ENCODE peak calls at places on chromosomes 2 and 18, in six cellular contexts. One of them, this sample, is unnamed.
A peak's percentile ranks its signal among the peaks of the same experiment; 100 is the strongest.

GRCh38 chr18:39173022-39173421 is 1607.4 kb upstream of the CELF4 start:
- DNase-seq in right atrium auricular region: no peak
- DNase-seq in heart left ventricle: no peak
- DNase-seq in PC-3: peak; percentile 11
- DNase-seq in A549: no peak
- DNase-seq in esophagus squamous epithelium: no peak
- DNase-seq in this sample: no peak

GRCh38 chr2:1581965-1582625 is 162.2 kb downstream of the PXDN start:
- DNase-seq in right atrium auricular region: no peak
- DNase-seq in heart left ventricle: no peak
- DNase-seq in PC-3: no peak
- DNase-seq in A549: no peak
- DNase-seq in esophagus squamous epithelium: no peak
- DNase-seq in this sample: no peak

GRCh38 chr2:72137498-72138010 is 10.1 kb downstream of the CYP26B1 start:
- DNase-seq in right atrium auricular region: no peak
- DNase-seq in heart left ventricle: peak; percentile 85
- DNase-seq in PC-3: peak; percentile 77
- DNase-seq in A549: peak; percentile 88
- DNase-seq in esophagus squamous epithelium: no peak
- DNase-seq in this sample: peak; percentile 48

GRCh38 chr2:143068094-143068890 is 60.9 kb upstream of the ARHGAP15 start:
- DNase-seq in right atrium auricular region: no peak
- DNase-seq in heart left ventricle: no peak
- DNase-seq in PC-3: no peak
- DNase-seq in A549: no peak
- DNase-seq in esophagus squamous epithelium: no peak
- DNase-seq in this sample: no peak

GRCh38 chr2:23600336-23600735 is 215.4 kb downstream of the KLHL29 start:
- DNase-seq in right atrium auricular region: no peak
- DNase-seq in heart left ventricle: peak; percentile 47
- DNase-seq in PC-3: no peak
- DNase-seq in A549: no peak
- DNase-seq in esophagus squamous epithelium: no peak
- DNase-seq in this sample: no peak

GRCh38 chr2:28168376-28168775 is 224.3 kb upstream of the FOSL2 start:
- DNase-seq in right atrium auricular region: no peak
- DNase-seq in heart left ventricle: no peak
- DNase-seq in PC-3: no peak
- DNase-seq in A549: no peak
- DNase-seq in esophagus squamous epithelium: no peak
- DNase-seq in this sample: no peak

GRCh38 chr2:145091967-145092366 is 572.0 kb upstream of the ZEB2 start:
- DNase-seq in right atrium auricular region: no peak
- DNase-seq in heart left ventricle: no peak
- DNase-seq in PC-3: peak; percentile 46
- DNase-seq in A549: no peak
- DNase-seq in esophagus squamous epithelium: no peak
- DNase-seq in this sample: no peak

GRCh38 chr2:26494199-26494598 is 16.3 kb upstream of the OTOF start:
- DNase-seq in right atrium auricular region: no peak
- DNase-seq in heart left ventricle: no peak
- DNase-seq in PC-3: no peak
- DNase-seq in A549: no peak
- DNase-seq in esophagus squamous epithelium: no peak
- DNase-seq in this sample: no peak

GRCh38 chr2:129894616-129895015 is 84.8 kb upstream of the RAB6C start:
- DNase-seq in right atrium auricular region: no peak
- DNase-seq in heart left ventricle: no peak
- DNase-seq in PC-3: no peak
- DNase-seq in A549: no peak
- DNase-seq in esophagus squamous epithelium: no peak
- DNase-seq in this sample: no peak

GRCh38 chr2:233075966-233076339 is 15.8 kb downstream of the INPP5D start:
- DNase-seq in right atrium auricular region: no peak
- DNase-seq in heart left ventricle: no peak
- DNase-seq in PC-3: no peak
- DNase-seq in A549: no peak
- DNase-seq in esophagus squamous epithelium: no peak
- DNase-seq in this sample: no peak

GRCh38 chr18:60624207-60624606 is 251.6 kb upstream of the MC4R start:
- DNase-seq in right atrium auricular region: no peak
- DNase-seq in heart left ventricle: no peak
- DNase-seq in PC-3: no peak
- DNase-seq in A549: no peak
- DNase-seq in esophagus squamous epithelium: no peak
- DNase-seq in this sample: peak; percentile 4

GRCh38 chr2:101272045-101272784 is 19.5 kb downstream of the CNOT11 start:
- DNase-seq in right atrium auricular region: no peak
- DNase-seq in heart left ventricle: no peak
- DNase-seq in PC-3: no peak
- DNase-seq in A549: no peak
- DNase-seq in esophagus squamous epithelium: no peak
- DNase-seq in this sample: no peak

GRCh38 chr2:164839914-164840457 is 1.6 kb downstream of the COBLL1 start:
- DNase-seq in right atrium auricular region: no peak
- DNase-seq in heart left ventricle: no peak
- DNase-seq in PC-3: peak; percentile 66
- DNase-seq in A549: no peak
- DNase-seq in esophagus squamous epithelium: no peak
- DNase-seq in this sample: no peak

GRCh38 chr2:128305555-128306080 is 13.1 kb downstream of the HS6ST1 start:
- DNase-seq in right atrium auricular region: no peak
- DNase-seq in heart left ventricle: peak; percentile 56
- DNase-seq in PC-3: peak; percentile 15
- DNase-seq in A549: no peak
- DNase-seq in esophagus squamous epithelium: no peak
- DNase-seq in this sample: no peak

GRCh38 chr2:100767224-100767653 is 52.7 kb upstream of the NPAS2 start:
- DNase-seq in right atrium auricular region: no peak
- DNase-seq in heart left ventricle: no peak
- DNase-seq in PC-3: peak; percentile 97
- DNase-seq in A549: no peak
- DNase-seq in esophagus squamous epithelium: no peak
- DNase-seq in this sample: no peak

GRCh38 chr2:55115795-55116597 is 65.7 kb upstream of the RTN4 start:
- DNase-seq in right atrium auricular region: no peak
- DNase-seq in heart left ventricle: no peak
- DNase-seq in PC-3: peak; percentile 85
- DNase-seq in A549: no peak
- DNase-seq in esophagus squamous epithelium: no peak
- DNase-seq in this sample: no peak

GRCh38 chr18:58501033-58501432 is 127.9 kb downstream of the ALPK2 start:
- DNase-seq in right atrium auricular region: no peak
- DNase-seq in heart left ventricle: no peak
- DNase-seq in PC-3: no peak
- DNase-seq in A549: no peak
- DNase-seq in esophagus squamous epithelium: no peak
- DNase-seq in this sample: no peak

GRCh38 chr2:66862871-66863650 is 428.1 kb downstream of the MEIS1 start:
- DNase-seq in right atrium auricular region: no peak
- DNase-seq in heart left ventricle: no peak
- DNase-seq in PC-3: peak; percentile 48
- DNase-seq in A549: no peak
- DNase-seq in esophagus squamous epithelium: no peak
- DNase-seq in this sample: no peak

GRCh38 chr2:155815851-155816250 is 516.7 kb downstream of the NR4A2 start:
- DNase-seq in right atrium auricular region: no peak
- DNase-seq in heart left ventricle: no peak
- DNase-seq in PC-3: peak; percentile 63
- DNase-seq in A549: no peak
- DNase-seq in esophagus squamous epithelium: no peak
- DNase-seq in this sample: peak; percentile 15

GRCh38 chr2:240344904-240345303 is 90.6 kb upstream of the GPC1 start:
- DNase-seq in right atrium auricular region: no peak
- DNase-seq in heart left ventricle: no peak
- DNase-seq in PC-3: no peak
- DNase-seq in A549: no peak
- DNase-seq in esophagus squamous epithelium: no peak
- DNase-seq in this sample: no peak

GRCh38 chr2:174797792-174798276 is 33.6 kb upstream of the CHRNA1 start:
- DNase-seq in right atrium auricular region: no peak
- DNase-seq in heart left ventricle: no peak
- DNase-seq in PC-3: no peak
- DNase-seq in A549: no peak
- DNase-seq in esophagus squamous epithelium: no peak
- DNase-seq in this sample: no peak

GRCh38 chr2:174792309-174793025 is 28.2 kb upstream of the CHRNA1 start:
- DNase-seq in right atrium auricular region: no peak
- DNase-seq in heart left ventricle: no peak
- DNase-seq in PC-3: no peak
- DNase-seq in A549: no peak
- DNase-seq in esophagus squamous epithelium: no peak
- DNase-seq in this sample: no peak

GRCh38 chr2:174798801-174799200 is 34.5 kb upstream of the CHRNA1 start:
- DNase-seq in right atrium auricular region: no peak
- DNase-seq in heart left ventricle: no peak
- DNase-seq in PC-3: no peak
- DNase-seq in A549: no peak
- DNase-seq in esophagus squamous epithelium: no peak
- DNase-seq in this sample: no peak

GRCh38 chr2:174796319-174796771 is 32.1 kb upstream of the CHRNA1 start:
- DNase-seq in right atrium auricular region: no peak
- DNase-seq in heart left ventricle: no peak
- DNase-seq in PC-3: no peak
- DNase-seq in A549: no peak
- DNase-seq in esophagus squamous epithelium: no peak
- DNase-seq in this sample: no peak

GRCh38 chr2:174794851-174795374 is 30.6 kb upstream of the CHRNA1 start:
- DNase-seq in right atrium auricular region: no peak
- DNase-seq in heart left ventricle: no peak
- DNase-seq in PC-3: no peak
- DNase-seq in A549: no peak
- DNase-seq in esophagus squamous epithelium: no peak
- DNase-seq in this sample: no peak
- H3K4me1 ChIP-seq in right atrium auricular region: no peaks in the 10 kb centered on the region
- H3K4me1 ChIP-seq in heart left ventricle: no peaks in the 10 kb centered on the region
- H3K4me1 ChIP-seq in PC-3: no peaks in the 10 kb centered on the region
- H3K4me1 ChIP-seq in A549: peaks cover 5% of the 10 kb centered on the region
- H3K4me1 ChIP-seq in esophagus squamous epithelium: no peaks in the 10 kb centered on the region
- H3K4me1 ChIP-seq in this sample: no peaks in the 10 kb centered on the region

GRCh38 chr2:74552914-74553811 is 579 bp downstream of the LOXL3 start:
- DNase-seq in right atrium auricular region: no peak
- DNase-seq in heart left ventricle: no peak
- DNase-seq in PC-3: no peak
- DNase-seq in A549: no peak
- DNase-seq in esophagus squamous epithelium: no peak
- DNase-seq in this sample: peak; percentile 42
- H3K4me3 ChIP-seq in right atrium auricular region: peak overlapping the region; percentile 71
- H3K4me3 ChIP-seq in heart left ventricle: peak overlapping the region; percentile 75
- H3K4me3 ChIP-seq in PC-3: no peak overlapping the region
- H3K4me3 ChIP-seq in A549: peak overlapping the region; percentile 56
- H3K4me3 ChIP-seq in esophagus squamous epithelium: peak overlapping the region; percentile 70
- H3K4me3 ChIP-seq in this sample: peak overlapping the region; percentile 69

GRCh38 chr2:46704593-46704992 is 211.0 kb downstream of the MCFD2 start:
- DNase-seq in right atrium auricular region: no peak
- DNase-seq in heart left ventricle: no peak
- DNase-seq in PC-3: no peak
- DNase-seq in A549: no peak
- DNase-seq in esophagus squamous epithelium: no peak
- DNase-seq in this sample: no peak

GRCh38 chr2:46705663-46706062 is 209.9 kb downstream of the MCFD2 start:
- DNase-seq in right atrium auricular region: no peak
- DNase-seq in heart left ventricle: no peak
- DNase-seq in PC-3: no peak
- DNase-seq in A549: no peak
- DNase-seq in esophagus squamous epithelium: no peak
- DNase-seq in this sample: no peak

GRCh38 chr2:46707909-46708308 is 207.7 kb downstream of the MCFD2 start:
- DNase-seq in right atrium auricular region: no peak
- DNase-seq in heart left ventricle: no peak
- DNase-seq in PC-3: no peak
- DNase-seq in A549: no peak
- DNase-seq in esophagus squamous epithelium: no peak
- DNase-seq in this sample: no peak

GRCh38 chr2:46708492-46708891 is 207.1 kb downstream of the MCFD2 start:
- DNase-seq in right atrium auricular region: no peak
- DNase-seq in heart left ventricle: no peak
- DNase-seq in PC-3: no peak
- DNase-seq in A549: no peak
- DNase-seq in esophagus squamous epithelium: no peak
- DNase-seq in this sample: no peak

DNA sequence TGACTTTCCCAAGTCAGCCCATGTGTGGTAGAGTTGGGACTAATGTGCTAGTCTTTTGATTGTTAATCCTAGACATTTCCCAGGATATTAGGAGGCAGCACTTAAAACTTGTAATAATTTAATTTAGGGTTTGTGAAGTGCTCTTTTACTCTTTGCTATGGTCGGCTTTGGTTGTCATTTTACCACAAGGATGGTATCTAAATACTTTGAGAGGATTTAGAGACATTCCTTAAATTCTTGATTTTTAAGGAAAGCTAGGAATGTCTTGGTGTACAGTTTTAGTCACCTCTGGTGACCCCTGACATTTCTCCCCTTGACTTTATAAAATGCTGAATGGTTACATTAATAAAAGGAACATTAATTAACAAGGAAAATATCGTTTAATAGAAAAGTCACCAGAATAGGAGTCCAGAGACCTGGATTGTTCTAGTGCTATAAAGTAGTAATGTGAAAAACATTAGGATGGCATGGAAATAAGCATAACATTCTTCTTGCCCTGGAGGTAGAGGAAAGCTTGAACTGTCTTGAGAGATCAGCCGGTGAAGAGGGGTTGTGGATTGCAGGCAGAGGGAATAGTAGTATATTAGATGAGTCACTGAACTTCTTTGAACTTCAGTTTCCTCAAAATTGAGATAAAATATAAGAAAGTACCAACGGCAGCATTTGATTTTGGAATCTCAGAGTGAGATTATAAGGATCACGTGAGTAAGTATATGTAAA is 209.2 kb downstream of the MCFD2 start:
- DNase-seq in right atrium auricular region: no peak
- DNase-seq in heart left ventricle: no peak
- DNase-seq in PC-3: no peak
- DNase-seq in A549: no peak
- DNase-seq in esophagus squamous epithelium: no peak
- DNase-seq in this sample: no peak
- H3K4me1 ChIP-seq in right atrium auricular region: no peaks in the 10 kb centered on the region
- H3K4me1 ChIP-seq in heart left ventricle: peaks cover 62% of the 10 kb centered on the region
- H3K4me1 ChIP-seq in PC-3: peaks cover 12% of the 10 kb centered on the region
- H3K4me1 ChIP-seq in A549: peaks cover 83% of the 10 kb centered on the region
- H3K4me1 ChIP-seq in esophagus squamous epithelium: no peaks in the 10 kb centered on the region
- H3K4me1 ChIP-seq in this sample: peaks cover 23% of the 10 kb centered on the region

DNA sequence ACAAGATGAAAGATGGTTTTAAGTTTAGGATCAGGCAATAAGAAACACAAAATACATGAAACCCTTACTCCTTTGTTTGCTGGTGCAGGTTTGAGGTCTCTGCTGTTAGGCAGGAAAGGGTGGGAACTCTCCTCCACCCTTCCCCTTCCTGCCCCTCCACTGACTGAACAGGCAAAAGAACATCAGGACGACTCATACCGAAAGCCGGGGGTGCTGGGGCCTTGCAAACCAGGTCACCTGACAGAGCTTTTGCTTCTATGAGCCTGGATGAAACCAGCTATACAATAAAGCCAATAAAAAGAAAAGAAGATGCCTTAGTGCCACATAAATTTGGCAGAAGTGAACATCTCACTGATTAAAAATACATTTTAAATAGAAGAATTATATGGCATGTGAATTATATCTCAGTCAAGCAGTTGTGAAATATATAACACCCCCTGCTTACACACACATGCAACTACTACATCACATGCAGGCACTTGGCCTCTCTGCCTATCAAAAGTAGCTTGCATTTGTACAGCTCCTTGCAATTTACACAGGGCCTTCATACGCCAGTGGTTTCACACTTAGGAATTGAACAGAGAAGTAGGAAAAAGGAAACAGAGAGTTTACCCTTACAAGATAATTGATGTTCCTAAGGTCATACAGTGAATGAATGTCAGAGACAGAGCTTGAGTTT is 215.1 kb upstream of the TRIB2 start:
- DNase-seq in right atrium auricular region: peak; percentile 72
- DNase-seq in heart left ventricle: peak; percentile 67
- DNase-seq in PC-3: peak; percentile 27
- DNase-seq in A549: no peak
- DNase-seq in esophagus squamous epithelium: no peak
- DNase-seq in this sample: no peak
- H3K4me3 ChIP-seq in right atrium auricular region: no peak overlapping the region
- H3K4me3 ChIP-seq in heart left ventricle: no peak overlapping the region
- H3K4me3 ChIP-seq in PC-3: no peak overlapping the region
- H3K4me3 ChIP-seq in A549: no peak overlapping the region
- H3K4me3 ChIP-seq in esophagus squamous epithelium: no peak overlapping the region
- H3K4me3 ChIP-seq in this sample: no peak overlapping the region